ENCODE peak calls at places on chromosomes 1 and 21, in seven cellular contexts. H is LoVo; I is left ventricle myocardium inferior; K is HT1080; J is ascending aorta; L is PC-3; F is stimulated activated CD4-positive, alpha-beta T cell treated with anti-CD3 and anti-CD28 coated beads, Interleukin-12 subunit alpha, Interleukin-12 subunit beta, amount 100 ng/mL, for 4 hours. M is an unnamed sample.

GRCh38 chr1:63320024-63320799 is 2.2 kb upstream of the FOXD3 start:
- DNase-seq in I (no peak), L (no peak), F (no peak), H (no peak), K (no peak), J (no peak), M (no peak)

GRCh38 chr1:167805041-167805556 is 83.3 kb downstream of the MPZL1 start:
- DNase-seq in L (no peak), I (no peak), H (no peak), K (no peak), F (no peak), J (no peak), M (no peak)

GRCh38 chr21:25615880-25616279 is 8.6 kb upstream of the MRPL39 start:
- DNase-seq in I (no peak), F (no peak), K (no peak), H (no peak), L (no peak), J (no peak), M (no peak)

GRCh38 chr1:172997941-172998361 is 52.8 kb downstream of the TNFSF18 start:
- DNase-seq in I (no peak), K (peak), F (no peak), H (no peak), J (no peak), L (peak), M (no peak)

GRCh38 chr1:183027791-183028190 is 4.6 kb downstream of the LAMC1 start:
- DNase-seq in L (no peak), K (no peak), I (no peak), H (no peak), J (no peak), F (no peak), M (no peak)

GRCh38 chr1:59577774-59578173 is 237.0 kb upstream of the HOOK1 start:
- DNase-seq in F (no peak), J (no peak), L (no peak), I (no peak), H (no peak), K (no peak), M (no peak)

GRCh38 chr1:91751281-91751680 is 134.7 kb downstream of the TGFBR3 start:
- DNase-seq in H (no peak), L (no peak), F (no peak), J (no peak), K (no peak), I (peak), M (no peak)

GRCh38 chr1:33148615-33149014 is 33.2 kb downstream of the TRIM62 start:
- DNase-seq in L (no peak), I (no peak), H (no peak), K (no peak), J (no peak), F (no peak), M (no peak)

GRCh38 chr1:213684454-213684853 is 303.3 kb upstream of the PROX1 start:
- DNase-seq in I (no peak), F (no peak), L (no peak), H (no peak), K (peak), J (no peak), M (no peak)

GRCh38 chr1:55702064-55702463 is 486.9 kb upstream of the USP24 start:
- DNase-seq in K (peak), J (no peak), H (peak), I (no peak), F (no peak), L (peak), M (peak)

GRCh38 chr1:145705634-145706033 is 1.5 kb downstream of the PDZK1 start:
- DNase-seq in H (no peak), I (no peak), K (no peak), L (no peak), J (no peak), F (no peak), M (no peak)

GRCh38 chr1:207088731-207089626 is at the start of gene C4BPB:
- DNase-seq in I (no peak), L (peak), F (no peak), K (peak), H (peak), J (no peak), M (peak)

GRCh38 chr1:94971491-94971924 is 44.6 kb upstream of the CNN3 start:
- DNase-seq in F (no peak), H (no peak), J (no peak), I (no peak), L (peak), K (peak), M (peak)

GRCh38 chr21:33355355-33355754 is 30.6 kb downstream of the IFNAR1 start:
- DNase-seq in J (no peak), I (no peak), H (no peak), K (no peak), L (no peak), F (no peak), M (no peak)

GRCh38 chr1:30034627-30035521 is 688.5 kb downstream of the MATN1 start:
- DNase-seq in L (peak), F (no peak), K (peak), H (no peak), J (peak), I (no peak), M (peak)

GRCh38 chr1:172928412-172928811 is 122.3 kb downstream of the TNFSF18 start:
- DNase-seq in K (no peak), F (no peak), L (peak), H (no peak), J (no peak), I (no peak), M (peak)

GRCh38 chr1:63033211-63033610 is 249.3 kb downstream of the ATG4C start:
- DNase-seq in J (no peak), L (no peak), K (no peak), H (no peak), F (no peak), I (no peak), M (no peak)

GRCh38 chr21:38683222-38683621 is 122.5 kb upstream of the ETS2 start:
- DNase-seq in L (no peak), I (no peak), F (no peak), K (no peak), J (no peak), H (no peak), M (no peak)

GRCh38 chr21:15514073-15514946 is 215.5 kb upstream of the USP25 start:
- DNase-seq in K (no peak), J (no peak), F (peak), I (no peak), L (no peak), H (no peak), M (no peak)

GRCh38 chr1:6180215-6180577 is at the start of gene CHD5:
- DNase-seq in F (no peak), K (no peak), L (peak), J (peak), H (no peak), I (no peak), M (no peak)

GRCh38 chr21:46005481-46005881 is 23.9 kb downstream of the COL6A1 start:
- DNase-seq in J (no peak), K (no peak), H (no peak), F (no peak), L (no peak), I (peak), M (no peak)

GRCh38 chr1:214454619-214455396 is 96.6 kb downstream of the PTPN14 start:
- DNase-seq in K (peak), I (no peak), J (no peak), H (no peak), F (no peak), L (peak), M (peak)

GRCh38 chr1:2018217-2019161 is 656 bp upstream of the GABRD start:
- DNase-seq in F (no peak), K (no peak), J (no peak), H (no peak), L (no peak), I (no peak), M (no peak)

GRCh38 chr1:151157067-151157531 is 650 bp downstream of the TNFAIP8L2 start:
- DNase-seq in J (no peak), L (no peak), I (no peak), K (no peak), F (no peak), H (no peak), M (no peak)

GRCh38 chr1:24481843-24482610 is 20.6 kb upstream of the RCAN3 start:
- DNase-seq in L (no peak), F (no peak), I (no peak), H (no peak), K (peak), J (no peak), M (peak)

M was measured in kidney tubule cell.